ENCODE peak calls at places on chromosomes 13 and 19, in four cellular contexts. B is H9, C is GM23248, Z is DND-41. X is an unnamed sample.

GRCh38 chr13:91639316-91639715 is 240.9 kb downstream of the GPC5 start:
- DNase-seq in B (no peak), C (no peak), Z (no peak), X (no peak)

GRCh38 chr19:38650911-38651584 is 3.6 kb downstream of the ACTN4 start:
- DNase-seq in B (no peak), C (peak), Z (no peak), X (no peak)

GRCh38 chr19:14901675-14902260 is 15.8 kb upstream of the OR7A17 start:
- DNase-seq in B (no peak), C (no peak), Z (no peak), X (no peak)

GRCh38 chr19:56765107-56765506 is 75.4 kb downstream of the PEG3 start:
- DNase-seq in B (no peak), C (peak), Z (no peak), X (no peak)

GRCh38 chr13:113275387-113275786 is 21.7 kb upstream of the LAMP1 start:
- DNase-seq in B (peak), C (peak), Z (peak), X (peak)

GRCh38 chr19:3493651-3494050 is 6.8 kb downstream of the DOHH start:
- DNase-seq in B (no peak), C (no peak), Z (no peak), X (no peak)

GRCh38 chr13:81795710-81796109 is 1454.8 kb upstream of the SPRY2 start:
- DNase-seq in B (no peak), C (no peak), Z (no peak), X (no peak)

GRCh38 chr13:111074826-111075225 is 40.3 kb upstream of the ARHGEF7 start:
- DNase-seq in B (no peak), C (no peak), Z (no peak), X (no peak)

GRCh38 chr13:89678722-89679121 is 1668.8 kb upstream of the MIR17HG start:
- DNase-seq in B (no peak), C (no peak), Z (no peak), X (no peak)

GRCh38 chr13:28983661-28984060 is 163.5 kb downstream of the MTUS2 start:
- DNase-seq in B (no peak), C (no peak), Z (no peak), X (no peak)

GRCh38 chr13:43023244-43023931 is at the start of gene DNAJC15:
- DNase-seq in B (peak), C (peak), Z (peak), X (peak)

GRCh38 chr19:931860-932646 is 6.2 kb downstream of the ARID3A start:
- DNase-seq in B (no peak), C (no peak), Z (no peak), X (no peak)
- H3K4me2 ChIP-seq in B (no peak), C (no peak), Z (no peak), X (no peak)

DNA sequence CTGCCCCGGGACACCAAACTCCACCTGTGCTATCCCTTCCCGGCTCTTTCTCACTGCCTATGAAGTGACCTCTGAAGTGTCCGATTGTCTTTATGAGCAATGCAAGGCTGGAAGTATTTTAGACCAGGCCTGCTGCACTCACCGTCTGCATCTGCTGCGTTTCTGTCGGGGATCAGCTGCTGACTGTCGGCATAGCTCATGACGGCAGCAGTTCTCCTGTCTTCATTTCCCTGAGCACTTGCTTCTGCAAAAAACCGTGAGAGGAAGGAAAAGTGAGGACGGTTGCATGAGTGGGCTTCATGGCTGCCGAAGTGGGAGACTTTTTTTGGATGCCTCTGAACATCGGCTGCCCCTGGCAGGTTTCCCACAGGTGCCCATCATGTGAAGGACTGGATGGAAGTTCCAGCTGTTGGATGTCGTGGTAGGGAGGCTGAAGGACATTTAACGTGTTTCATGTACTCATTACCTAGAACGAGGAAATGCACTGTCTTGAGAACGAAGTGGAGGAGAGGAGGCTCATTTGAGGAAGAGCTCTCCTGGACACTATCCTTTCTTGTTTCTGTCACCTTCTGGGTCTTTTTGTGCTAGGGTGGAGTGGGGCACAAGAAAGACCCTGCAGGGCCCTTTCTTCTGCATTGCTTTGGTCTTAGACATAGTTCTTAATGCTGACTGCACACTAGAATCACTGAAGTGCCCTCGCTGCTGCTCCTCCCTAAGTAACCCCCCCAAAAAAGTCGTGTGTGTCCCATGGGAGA is 94.7 kb downstream of the RNASEH2B start:
- DNase-seq in B (peak), C (no peak), Z (no peak), X (no peak)
- H3K4me2 ChIP-seq in B (no peak), C (no peak), Z (no peak), X (no peak)

GRCh38 chr13:59360108-59360507 is 803.6 kb downstream of the DIAPH3 start:
- DNase-seq in B (no peak), C (no peak), Z (peak), X (no peak)

GRCh38 chr13:59354665-59355064 is 809.1 kb downstream of the DIAPH3 start:
- DNase-seq in B (no peak), C (no peak), Z (no peak), X (no peak)

GRCh38 chr13:59356607-59357006 is 807.1 kb downstream of the DIAPH3 start:
- DNase-seq in B (no peak), C (peak), Z (no peak), X (no peak)

GRCh38 chr13:59360916-59361315 is 802.8 kb downstream of the DIAPH3 start:
- DNase-seq in B (no peak), C (no peak), Z (no peak), X (no peak)

DNA sequence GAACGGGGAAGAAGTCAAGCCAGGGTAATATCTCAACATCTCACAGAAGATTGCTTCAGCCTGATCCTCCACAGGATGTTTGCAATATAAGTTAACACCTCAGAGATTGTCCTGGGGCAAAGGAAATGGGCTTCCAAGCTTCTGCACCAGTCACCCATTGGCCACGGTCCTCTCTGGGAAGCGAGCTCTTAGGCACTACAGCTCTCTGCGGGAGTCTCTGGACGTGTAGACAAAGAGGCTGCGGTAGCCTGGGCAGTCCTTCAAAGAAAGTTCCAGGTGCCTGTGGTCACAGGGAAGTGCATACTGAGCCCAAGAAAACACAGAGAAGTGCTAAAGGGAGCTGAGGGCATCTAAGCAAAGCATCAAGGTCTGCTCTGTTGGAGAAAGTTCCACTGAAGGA is 805.7 kb downstream of the DIAPH3 start:
- DNase-seq in B (no peak), C (no peak), Z (no peak), X (no peak)
- H3K4me2 ChIP-seq in B (no peak), C (no peak), Z (no peak), X (no peak)

DNA sequence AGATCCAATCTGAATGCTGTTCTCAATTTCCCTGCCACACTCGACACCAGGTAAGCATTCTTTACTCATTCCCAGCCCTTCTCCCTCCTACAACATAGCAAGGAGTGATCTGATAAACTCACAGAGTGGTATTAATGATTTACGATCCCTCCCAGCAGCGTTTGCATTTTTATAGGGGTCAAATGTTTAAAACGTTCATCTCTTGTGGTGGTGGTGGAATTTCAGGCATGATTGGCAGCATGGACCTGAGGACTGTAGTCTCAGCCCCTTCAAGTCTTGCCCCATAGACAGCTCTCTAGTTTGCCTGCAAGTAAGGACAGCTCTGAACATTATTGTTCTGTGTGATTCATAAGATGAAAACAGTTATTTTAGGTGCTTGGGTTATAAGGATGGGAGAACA is 565.7 kb downstream of the EFNB2 start:
- DNase-seq in B (no peak), C (no peak), Z (no peak), X (no peak)
- H3K4me2 ChIP-seq in B (no peak), C (no peak), Z (no peak), X (no peak)

GRCh38 chr19:10288662-10289166 is 1.0 kb upstream of the ICAM5 start:
- DNase-seq in B (peak), C (peak), Z (no peak), X (peak)

GRCh38 chr19:10290439-10290875 is 705 bp downstream of the ICAM5 start:
- DNase-seq in B (peak), C (peak), Z (no peak), X (no peak)

GRCh38 chr19:10289836-10290438 is at the start of gene ICAM5:
- DNase-seq in B (peak), C (peak), Z (no peak), X (peak)

GRCh38 chr19:10290876-10291553 is 1.3 kb downstream of the ICAM5 start:
- DNase-seq in B (peak), C (peak), Z (no peak), X (peak)

DNA sequence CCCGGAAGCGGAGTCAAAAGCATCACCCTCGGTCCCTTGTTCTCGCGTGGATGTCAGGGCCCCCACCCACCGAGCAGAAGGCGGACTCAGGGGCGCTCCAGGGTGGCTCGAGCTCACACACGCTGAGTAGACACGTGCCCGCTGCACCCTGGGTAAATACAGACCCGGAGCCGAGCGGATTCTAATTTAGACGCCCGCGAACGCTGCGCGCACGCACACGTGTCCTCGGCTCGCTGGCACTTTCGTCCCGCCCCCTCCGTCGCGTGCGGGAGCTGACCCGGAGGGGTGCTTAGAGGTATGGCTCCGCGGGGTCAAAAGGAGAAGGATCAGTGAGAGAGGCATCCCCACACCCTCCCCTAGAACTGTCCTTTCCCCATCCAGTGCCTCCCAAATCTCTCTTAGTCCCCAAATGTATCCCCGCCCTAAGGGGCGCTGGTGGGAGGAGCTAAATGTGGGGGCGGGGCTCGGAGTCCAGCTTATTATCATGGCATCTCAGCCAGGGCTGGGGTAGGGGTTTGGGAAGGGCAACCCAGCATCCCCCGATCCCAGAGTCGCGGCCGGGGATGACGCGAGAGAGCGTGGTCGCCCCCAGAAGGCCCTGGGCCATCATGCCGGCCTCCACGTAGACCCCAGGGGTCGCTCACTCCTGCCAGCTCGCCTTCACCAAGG is 451 bp upstream of the ICAM5 start:
- DNase-seq in B (peak), C (peak), Z (no peak), X (peak)
- H3K4me2 ChIP-seq in B (peak), C (peak), Z (no peak), X (peak)

DNA sequence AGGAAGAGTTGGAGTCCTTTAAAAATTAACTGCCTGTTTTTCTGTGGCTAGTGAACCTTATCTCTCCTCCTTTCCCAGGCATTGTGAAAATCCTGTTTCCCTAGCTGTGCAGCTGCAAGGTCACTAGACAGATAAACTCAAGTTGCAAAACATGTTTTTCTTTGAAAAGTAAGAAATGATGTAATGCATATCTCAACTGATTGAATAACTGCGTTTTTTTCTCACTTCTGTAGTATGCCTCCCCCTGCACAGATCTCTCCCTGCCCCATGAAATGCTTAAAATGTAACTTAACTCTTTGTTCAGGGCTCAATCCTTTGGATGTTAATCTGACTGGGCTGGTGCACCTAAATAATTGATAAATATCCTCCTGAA is 27.7 kb upstream of the CYSLTR2 start:
- DNase-seq in B (no peak), C (no peak), Z (peak), X (no peak)
- H3K4me2 ChIP-seq in B (no peak), C (no peak), Z (peak), X (no peak)

GRCh38 chr13:33006646-33007045 is 9.6 kb upstream of the KL start:
- DNase-seq in B (no peak), C (no peak), Z (no peak), X (no peak)
- H3K4me2 ChIP-seq in B (no peak), C (no peak), Z (no peak), X (no peak)

GRCh38 chr19:2427323-2428026 is at the start of gene TIMM13:
- DNase-seq in B (peak), C (peak), Z (peak), X (peak)
- H3K4me2 ChIP-seq in B (peak), C (peak), Z (peak), X (peak)